ENCODE peak calls at places on chromosome 16, in seven cellular contexts. One of them, this sample, is unnamed. For H3K36me3, the result is how much of the 10 kb centered on the place peaks cover.

GRCh38 chr16:11056090-11056988 is 112.0 kb downstream of the CLEC16A start:
- DNase-seq in heart right ventricle: no peak
- DNase-seq in adrenal gland: no peak
- DNase-seq in psoas muscle: no peak
- DNase-seq in uterus: no peak
- DNase-seq in CD8-positive, alpha-beta T cell: no peak
- DNase-seq in ovary: no peak
- DNase-seq in this sample: no peak

GRCh38 chr16:22347100-22347820 is 27.2 kb downstream of the CDR2 start:
- DNase-seq in psoas muscle: no peak
- DNase-seq in uterus: no peak
- DNase-seq in ovary: no peak
- DNase-seq in adrenal gland: no peak
- DNase-seq in heart right ventricle: peak
- DNase-seq in CD8-positive, alpha-beta T cell: no peak
- DNase-seq in this sample: no peak

GRCh38 chr16:24508614-24509013 is 30.8 kb upstream of the RBBP6 start:
- DNase-seq in psoas muscle: no peak
- DNase-seq in adrenal gland: peak
- DNase-seq in ovary: no peak
- DNase-seq in uterus: no peak
- DNase-seq in heart right ventricle: no peak
- DNase-seq in CD8-positive, alpha-beta T cell: no peak
- DNase-seq in this sample: no peak

GRCh38 chr16:85396879-85397871 is 215.9 kb upstream of the GSE1 start:
- DNase-seq in adrenal gland: peak
- DNase-seq in CD8-positive, alpha-beta T cell: no peak
- DNase-seq in heart right ventricle: no peak
- DNase-seq in uterus: no peak
- DNase-seq in psoas muscle: peak
- DNase-seq in ovary: peak
- DNase-seq in this sample: no peak

GRCh38 chr16:89574681-89575246 is 794 bp upstream of the CPNE7 start:
- DNase-seq in uterus: no peak
- DNase-seq in heart right ventricle: no peak
- DNase-seq in adrenal gland: no peak
- DNase-seq in CD8-positive, alpha-beta T cell: peak
- DNase-seq in psoas muscle: peak
- DNase-seq in ovary: no peak
- DNase-seq in this sample: no peak

GRCh38 chr16:85169333-85170065 is 57.2 kb upstream of the CIBAR2 start:
- DNase-seq in heart right ventricle: no peak
- DNase-seq in psoas muscle: no peak
- DNase-seq in uterus: no peak
- DNase-seq in CD8-positive, alpha-beta T cell: no peak
- DNase-seq in adrenal gland: no peak
- DNase-seq in ovary: no peak
- DNase-seq in this sample: no peak

GRCh38 chr16:52435573-52435972 is 111.4 kb downstream of the TOX3 start:
- DNase-seq in psoas muscle: no peak
- DNase-seq in ovary: no peak
- DNase-seq in heart right ventricle: no peak
- DNase-seq in uterus: no peak
- DNase-seq in CD8-positive, alpha-beta T cell: no peak
- DNase-seq in adrenal gland: no peak
- DNase-seq in this sample: no peak

GRCh38 chr16:86502856-86503748 is 7.2 kb upstream of the FOXF1 start:
- DNase-seq in psoas muscle: no peak
- DNase-seq in heart right ventricle: no peak
- DNase-seq in CD8-positive, alpha-beta T cell: no peak
- DNase-seq in ovary: no peak
- DNase-seq in uterus: no peak
- DNase-seq in adrenal gland: no peak
- DNase-seq in this sample: no peak

GRCh38 chr16:84308120-84308519 is 13.4 kb downstream of the WFDC1 start:
- DNase-seq in heart right ventricle: peak
- DNase-seq in adrenal gland: no peak
- DNase-seq in ovary: peak
- DNase-seq in uterus: peak
- DNase-seq in psoas muscle: peak
- DNase-seq in CD8-positive, alpha-beta T cell: no peak
- DNase-seq in this sample: no peak

GRCh38 chr16:56606688-56607618 is 1.4 kb upstream of the MT2A start:
- DNase-seq in uterus: peak
- DNase-seq in psoas muscle: peak
- DNase-seq in CD8-positive, alpha-beta T cell: peak
- DNase-seq in heart right ventricle: peak
- DNase-seq in ovary: peak
- DNase-seq in adrenal gland: peak
- DNase-seq in this sample: no peak

GRCh38 chr16:30137897-30138296 is 14.9 kb upstream of the MAPK3 start:
- DNase-seq in ovary: no peak
- DNase-seq in CD8-positive, alpha-beta T cell: no peak
- DNase-seq in uterus: no peak
- DNase-seq in psoas muscle: no peak
- DNase-seq in heart right ventricle: no peak
- DNase-seq in adrenal gland: no peak
- DNase-seq in this sample: no peak

GRCh38 chr16:15494231-15494630 is 59.8 kb downstream of the BMERB1 start:
- DNase-seq in heart right ventricle: no peak
- DNase-seq in psoas muscle: no peak
- DNase-seq in uterus: peak
- DNase-seq in adrenal gland: no peak
- DNase-seq in ovary: no peak
- DNase-seq in CD8-positive, alpha-beta T cell: no peak
- DNase-seq in this sample: no peak

GRCh38 chr16:84462296-84463210 is 41.9 kb downstream of the MEAK7 start:
- DNase-seq in adrenal gland: peak
- DNase-seq in heart right ventricle: no peak
- DNase-seq in CD8-positive, alpha-beta T cell: peak
- DNase-seq in ovary: no peak
- DNase-seq in psoas muscle: no peak
- DNase-seq in uterus: peak
- DNase-seq in this sample: no peak

GRCh38 chr16:73298562-73298961 is 250.6 kb upstream of the ZFHX3 start:
- DNase-seq in uterus: no peak
- DNase-seq in ovary: no peak
- DNase-seq in psoas muscle: no peak
- DNase-seq in CD8-positive, alpha-beta T cell: no peak
- DNase-seq in heart right ventricle: no peak
- DNase-seq in adrenal gland: no peak
- DNase-seq in this sample: no peak

GRCh38 chr16:58009856-58010416 is 8.7 kb downstream of the USB1 start:
- DNase-seq in adrenal gland: no peak
- DNase-seq in psoas muscle: no peak
- DNase-seq in ovary: no peak
- DNase-seq in uterus: no peak
- DNase-seq in CD8-positive, alpha-beta T cell: no peak
- DNase-seq in heart right ventricle: no peak
- DNase-seq in this sample: no peak

GRCh38 chr16:58011652-58012051 is 10.4 kb downstream of the USB1 start:
- DNase-seq in adrenal gland: no peak
- DNase-seq in heart right ventricle: no peak
- DNase-seq in ovary: no peak
- DNase-seq in psoas muscle: no peak
- DNase-seq in CD8-positive, alpha-beta T cell: no peak
- DNase-seq in uterus: no peak
- DNase-seq in this sample: no peak

GRCh38 chr16:58013201-58013956 is 12.2 kb downstream of the USB1 start:
- DNase-seq in CD8-positive, alpha-beta T cell: no peak
- DNase-seq in ovary: no peak
- DNase-seq in adrenal gland: no peak
- DNase-seq in psoas muscle: no peak
- DNase-seq in uterus: no peak
- DNase-seq in heart right ventricle: no peak
- DNase-seq in this sample: no peak

GRCh38 chr16:58010886-58011285 is 9.7 kb downstream of the USB1 start:
- DNase-seq in CD8-positive, alpha-beta T cell: no peak
- DNase-seq in ovary: no peak
- DNase-seq in heart right ventricle: no peak
- DNase-seq in psoas muscle: no peak
- DNase-seq in uterus: no peak
- DNase-seq in adrenal gland: no peak
- DNase-seq in this sample: no peak

DNA sequence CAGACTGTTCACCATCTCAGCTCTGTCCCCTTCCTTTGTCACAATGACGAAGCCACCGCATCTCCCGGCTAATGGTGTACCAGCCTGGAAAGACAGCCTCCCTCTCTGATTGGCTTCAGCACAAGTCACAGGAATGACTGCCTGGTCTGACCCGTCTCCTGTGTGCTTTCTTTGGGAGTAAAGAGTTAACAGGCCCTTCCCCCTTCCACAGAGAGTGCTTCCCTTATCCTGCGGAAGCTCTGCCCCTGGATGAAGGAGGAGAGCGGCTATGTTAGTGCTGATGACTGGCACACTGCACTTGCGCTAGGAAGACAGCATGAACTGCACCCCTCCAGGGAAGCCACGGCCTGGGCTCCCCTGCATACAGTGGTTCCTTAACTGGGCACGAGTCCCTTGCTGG is 11.3 kb downstream of the USB1 start:
- DNase-seq in ovary: no peak
- DNase-seq in uterus: no peak
- DNase-seq in psoas muscle: no peak
- DNase-seq in heart right ventricle: no peak
- DNase-seq in CD8-positive, alpha-beta T cell: no peak
- DNase-seq in adrenal gland: no peak
- DNase-seq in this sample: no peak
- H3K36me3 ChIP-seq in ovary: under half
- H3K36me3 ChIP-seq in uterus: under half
- H3K36me3 ChIP-seq in psoas muscle: under half
- H3K36me3 ChIP-seq in heart right ventricle: under half
- H3K36me3 ChIP-seq in CD8-positive, alpha-beta T cell: under half
- H3K36me3 ChIP-seq in adrenal gland: under half
- H3K36me3 ChIP-seq in this sample: under half

DNA sequence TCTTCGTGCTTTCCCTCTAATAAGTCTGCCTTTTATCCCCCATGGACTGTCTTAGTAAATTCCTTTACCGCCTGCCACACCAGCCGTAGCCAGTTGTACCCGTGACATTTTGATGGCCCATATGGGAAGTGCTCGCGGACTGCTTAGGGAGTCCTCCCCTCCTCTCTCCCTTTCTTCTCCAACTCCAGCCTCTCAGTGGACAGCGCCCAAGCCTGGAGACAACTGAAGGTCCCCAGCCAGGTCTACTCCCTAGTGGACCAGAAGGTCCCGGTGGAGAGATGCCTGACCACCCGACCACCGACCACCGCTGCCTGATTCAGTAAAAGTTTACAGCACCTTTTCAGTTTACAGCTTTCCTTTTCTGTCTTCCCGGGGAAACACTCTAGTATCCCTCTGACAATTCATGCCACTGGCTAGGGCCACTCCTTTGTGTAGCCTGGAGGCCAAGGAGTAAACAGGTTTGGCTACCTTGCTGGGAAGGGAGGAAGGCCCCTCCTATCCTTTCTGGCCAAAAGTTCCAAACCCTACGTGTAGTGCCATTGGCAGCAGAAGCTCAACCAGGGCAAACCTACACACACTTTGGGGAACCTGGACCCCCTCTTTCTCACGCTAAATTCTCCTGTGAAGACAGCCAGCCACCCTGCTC is 18.0 kb downstream of the CTRB2 start:
- DNase-seq in ovary: no peak
- DNase-seq in uterus: no peak
- DNase-seq in adrenal gland: no peak
- DNase-seq in heart right ventricle: no peak
- DNase-seq in psoas muscle: no peak
- DNase-seq in CD8-positive, alpha-beta T cell: no peak
- DNase-seq in this sample: no peak
- H3K36me3 ChIP-seq in ovary: under half
- H3K36me3 ChIP-seq in uterus: under half
- H3K36me3 ChIP-seq in adrenal gland: under half
- H3K36me3 ChIP-seq in heart right ventricle: under half
- H3K36me3 ChIP-seq in psoas muscle: under half
- H3K36me3 ChIP-seq in CD8-positive, alpha-beta T cell: under half
- H3K36me3 ChIP-seq in this sample: under half

DNA sequence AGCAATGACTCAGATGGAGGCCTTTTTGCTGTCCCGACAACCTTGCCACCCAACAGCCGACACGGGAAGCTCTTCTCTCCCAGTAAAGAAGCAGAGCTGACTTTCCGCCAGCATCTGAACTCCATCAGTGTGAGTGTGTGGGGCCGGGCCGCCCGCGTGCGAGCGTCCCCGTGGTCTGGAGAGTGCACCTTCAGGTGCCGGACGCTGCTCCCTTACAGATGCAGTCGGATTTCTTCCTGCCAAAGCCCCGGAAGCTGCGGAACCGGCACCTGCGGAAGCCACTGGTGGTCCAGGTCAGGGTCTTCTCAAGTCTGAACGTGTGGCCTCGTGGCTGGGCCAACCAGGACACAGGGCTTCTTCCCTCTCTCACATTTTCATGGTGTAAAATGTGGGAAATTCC is 15.5 kb upstream of the JPT2 start:
- DNase-seq in heart right ventricle: no peak
- DNase-seq in uterus: no peak
- DNase-seq in ovary: no peak
- DNase-seq in psoas muscle: no peak
- DNase-seq in CD8-positive, alpha-beta T cell: no peak
- DNase-seq in adrenal gland: no peak
- DNase-seq in this sample: no peak
- H3K36me3 ChIP-seq in heart right ventricle: half or more
- H3K36me3 ChIP-seq in uterus: under half
- H3K36me3 ChIP-seq in ovary: under half
- H3K36me3 ChIP-seq in psoas muscle: under half
- H3K36me3 ChIP-seq in CD8-positive, alpha-beta T cell: under half
- H3K36me3 ChIP-seq in adrenal gland: half or more
- H3K36me3 ChIP-seq in this sample: under half

GRCh38 chr16:70663524-70664324 is 17.4 kb downstream of the IL34 start:
- DNase-seq in uterus: no peak
- DNase-seq in psoas muscle: no peak
- DNase-seq in heart right ventricle: no peak
- DNase-seq in CD8-positive, alpha-beta T cell: no peak
- DNase-seq in adrenal gland: no peak
- DNase-seq in ovary: peak
- DNase-seq in this sample: peak
- H3K36me3 ChIP-seq in uterus: under half
- H3K36me3 ChIP-seq in psoas muscle: under half
- H3K36me3 ChIP-seq in heart right ventricle: half or more
- H3K36me3 ChIP-seq in CD8-positive, alpha-beta T cell: under half
- H3K36me3 ChIP-seq in adrenal gland: half or more
- H3K36me3 ChIP-seq in ovary: under half
- H3K36me3 ChIP-seq in this sample: under half